ENCODE peak calls at places on chromosomes 3 and 15, in ten cellular contexts. L is lung microvascular endothelial cell; E is globus pallidus; W is NCI-H748 treated with DMSO at 0.1 percent for 48 hours; G is SW480; S is cardiac muscle cell; H is HS-27A; D is AG08395; Y is stimulated activated naive B cell treated with anti-CD40 and anti-IgM and Interleukin-4, amounts not matched to agents 10 μg/mL and 1 μg/mL and 100 μg/mL, for 72 hours; B is mesendoderm. M is an unnamed sample.

GRCh38 chr15:56894601-56895000 is 23.8 kb upstream of the TCF12 start:
- DNase-seq in L (no peak), E (no peak), W (no peak), G (no peak), S (no peak), H (no peak), D (no peak), Y (no peak), B (no peak), M (no peak)

GRCh38 chr15:29435811-29436210 is 166.2 kb upstream of the NSMCE3 start:
- DNase-seq in L (no peak), E (no peak), W (no peak), G (peak; percentile 8), S (no peak), H (no peak), D (no peak), Y (no peak), B (no peak), M (no peak)

GRCh38 chr3:99696497-99696896 is 58.1 kb downstream of the COL8A1 start:
- DNase-seq in L (no peak), E (no peak), W (no peak), G (no peak), S (no peak), H (no peak), D (no peak), Y (no peak), B (no peak), M (no peak)

GRCh38 chr15:68304611-68305337 is 27.2 kb downstream of the FEM1B start:
- DNase-seq in L (no peak), E (no peak), W (no peak), G (no peak), S (peak; percentile 44), H (no peak), D (no peak), Y (no peak), B (peak; percentile 90), M (no peak)

GRCh38 chr3:192482809-192483208 is 244.5 kb downstream of the FGF12 start:
- DNase-seq in L (peak; percentile 43), E (no peak), W (no peak), G (no peak), S (no peak), H (no peak), D (no peak), Y (no peak), B (no peak), M (no peak)

GRCh38 chr3:99808163-99808794 is 9.4 kb upstream of the CMSS1 start:
- DNase-seq in L (peak; percentile 85), E (peak; percentile 34), W (peak; percentile 8), G (peak; percentile 59), S (peak; percentile 70), H (peak; percentile 61), D (peak; percentile 83), Y (no peak), B (peak; percentile 90), M (no peak)

GRCh38 chr15:54618120-54618519 is 578.6 kb downstream of the RSL24D1 start:
- DNase-seq in L (no peak), E (no peak), W (no peak), G (no peak), S (no peak), H (no peak), D (no peak), Y (no peak), B (no peak), M (no peak)

GRCh38 chr15:37109151-37109912 is 9.0 kb upstream of the MEIS2 start:
- DNase-seq in L (no peak), E (no peak), W (no peak), G (no peak), S (no peak), H (no peak), D (no peak), Y (no peak), B (peak; percentile 55), M (no peak)

GRCh38 chr3:16211176-16211904 is 36.9 kb downstream of the GALNT15 start:
- DNase-seq in L (no peak), E (no peak), W (no peak), G (no peak), S (no peak), H (no peak), D (peak; percentile 53), Y (no peak), B (no peak), M (no peak)

GRCh38 chr15:90530250-90531051 is 728 bp downstream of the CRTC3 start:
- DNase-seq in L (peak; percentile 57), E (peak; percentile 40), W (peak; percentile 2), G (peak; percentile 52), S (peak; percentile 50), H (no peak), D (peak; percentile 61), Y (peak; percentile 37), B (peak; percentile 51), M (peak; percentile 72)

GRCh38 chr3:151501171-151501790 is 40.4 kb upstream of the IGSF10 start:
- DNase-seq in L (no peak), E (no peak), W (no peak), G (no peak), S (no peak), H (no peak), D (no peak), Y (no peak), B (no peak), M (no peak)

GRCh38 chr3:62451211-62451892 is 78.0 kb upstream of the FEZF2 start:
- DNase-seq in L (no peak), E (no peak), W (no peak), G (no peak), S (no peak), H (no peak), D (no peak), Y (no peak), B (no peak), M (no peak)

GRCh38 chr3:14524311-14524711 is 15.8 kb downstream of the GRIP2 start:
- DNase-seq in L (no peak), E (no peak), W (no peak), G (peak; percentile 30), S (no peak), H (no peak), D (no peak), Y (no peak), B (no peak), M (peak; percentile 82)

GRCh38 chr15:93143186-93143585 is 54.2 kb upstream of the RGMA start:
- DNase-seq in L (no peak), E (no peak), W (no peak), G (no peak), S (no peak), H (no peak), D (no peak), Y (no peak), B (no peak), M (no peak)

GRCh38 chr15:74958320-74958907 is 1.8 kb upstream of the RPP25 start:
- DNase-seq in L (peak; percentile 35), E (no peak), W (no peak), G (no peak), S (peak; percentile 40), H (no peak), D (peak; percentile 67), Y (no peak), B (peak; percentile 83), M (peak; percentile 77)

GRCh38 chr15:78987891-78988360 is 43.1 kb upstream of the CTSH start:
- DNase-seq in L (peak; percentile 33), E (no peak), W (no peak), G (no peak), S (no peak), H (no peak), D (no peak), Y (no peak), B (no peak), M (no peak)

GRCh38 chr3:17157713-17158112 is 273.0 kb downstream of the PLCL2 start:
- DNase-seq in L (peak; percentile 16), E (no peak), W (no peak), G (no peak), S (peak; percentile 71), H (peak; percentile 14), D (peak; percentile 38), Y (no peak), B (no peak), M (no peak)

GRCh38 chr3:179148446-179149238 is 485 bp downstream of the PIK3CA start:
- DNase-seq in L (peak; percentile 60), E (peak; percentile 35), W (no peak), G (peak; percentile 64), S (peak; percentile 74), H (peak; percentile 19), D (peak; percentile 21), Y (peak; percentile 29), B (peak; percentile 70), M (peak; percentile 66)

GRCh38 chr3:46422617-46423016 is 15.6 kb downstream of the CCRL2 start:
- DNase-seq in L (peak; percentile 25), E (no peak), W (no peak), G (peak; percentile 88), S (no peak), H (no peak), D (no peak), Y (no peak), B (no peak), M (no peak)

GRCh38 chr15:78767331-78767951 is 43.8 kb downstream of the ADAMTS7 start:
- DNase-seq in L (no peak), E (no peak), W (no peak), G (no peak), S (no peak), H (no peak), D (no peak), Y (no peak), B (no peak), M (peak; percentile 28)